ENCODE peak calls at places on chromosomes 7 and 10, in seven cellular contexts. Q is GM04504; Y is nucleus accumbens; U is astrocyte of the spinal cord; V is AG09309; F is activated CD8-positive, alpha-beta memory T cell treated with anti-CD3 and anti-CD28 coated beads for 48 hours; S is kidney epithelial cell. K is an unnamed sample.

GRCh38 chr7:26580666-26581065 is 283.7 kb downstream of the SKAP2 start:
- DNase-seq in Q (no peak), Y (no peak), U (no peak), V (no peak), F (no peak), S (no peak), K (peak)

GRCh38 chr7:96331775-96332174 is 9.9 kb upstream of the SLC25A13 start:
- DNase-seq in Q (no peak), Y (no peak), U (no peak), V (no peak), F (no peak), S (no peak), K (peak)

GRCh38 chr10:49394933-49395740 is 752 bp downstream of the DRGX start:
- DNase-seq in Q (no peak), Y (no peak), U (no peak), V (no peak), F (no peak), S (no peak), K (peak)

GRCh38 chr10:29238531-29239080 is 50.3 kb upstream of the LYZL1 start:
- DNase-seq in Q (no peak), Y (no peak), U (no peak), V (no peak), F (no peak), S (no peak), K (no peak)

GRCh38 chr10:130802301-130802700 is 509.2 kb downstream of the TCERG1L start:
- DNase-seq in Q (no peak), Y (no peak), U (no peak), V (no peak), F (no peak), S (no peak), K (no peak)

GRCh38 chr10:64477791-64478190 is 956.6 kb downstream of the REEP3 start:
- DNase-seq in Q (no peak), Y (no peak), U (no peak), V (no peak), F (no peak), S (no peak), K (no peak)

GRCh38 chr10:18635995-18636394 is 15.4 kb downstream of the NSUN6 start:
- DNase-seq in Q (no peak), Y (no peak), U (no peak), V (no peak), F (no peak), S (no peak), K (no peak)

GRCh38 chr10:126387931-126388911 is at the start of gene ADAM12:
- DNase-seq in Q (no peak), Y (peak), U (peak), V (no peak), F (no peak), S (no peak), K (peak)

GRCh38 chr10:79044036-79044664 is 24.6 kb upstream of the ZMIZ1 start:
- DNase-seq in Q (no peak), Y (no peak), U (no peak), V (no peak), F (no peak), S (no peak), K (peak)

GRCh38 chr7:22319424-22320403 is 37.2 kb downstream of the RAPGEF5 start:
- DNase-seq in Q (no peak), Y (no peak), U (no peak), V (no peak), F (no peak), S (no peak), K (peak)

GRCh38 chr10:33506838-33507661 is 172.6 kb upstream of the NRP1 start:
- DNase-seq in Q (no peak), Y (no peak), U (peak), V (no peak), F (no peak), S (no peak), K (no peak)

GRCh38 chr7:151818674-151819519 is 58.0 kb downstream of the PRKAG2 start:
- DNase-seq in Q (no peak), Y (no peak), U (no peak), V (no peak), F (no peak), S (no peak), K (peak)

GRCh38 chr10:122164028-122164601 is 107.0 kb upstream of the BTBD16 start:
- DNase-seq in Q (no peak), Y (peak), U (peak), V (no peak), F (no peak), S (no peak), K (peak)

GRCh38 chr10:3043512-3044368 is 23.6 kb upstream of the PFKP start:
- DNase-seq in Q (peak), Y (peak), U (peak), V (peak), F (no peak), S (no peak), K (peak)

GRCh38 chr10:132055616-132056015 is 10.1 kb upstream of the JAKMIP3 start:
- DNase-seq in Q (no peak), Y (no peak), U (no peak), V (no peak), F (no peak), S (no peak), K (no peak)

GRCh38 chr10:20922461-20922860 is 25.4 kb upstream of the NEBL start:
- DNase-seq in Q (no peak), Y (no peak), U (no peak), V (no peak), F (no peak), S (no peak), K (peak)

GRCh38 chr7:141158562-141158961 is 84.7 kb downstream of the TMEM178B start:
- DNase-seq in Q (peak), Y (no peak), U (peak), V (peak), F (no peak), S (peak), K (peak)

GRCh38 chr7:98210513-98211220 is 572 bp upstream of the BHLHA15 start:
- DNase-seq in Q (no peak), Y (peak), U (no peak), V (no peak), F (no peak), S (no peak), K (peak)

GRCh38 chr10:124238367-124238766 is 145.0 kb upstream of the CHST15 start:
- DNase-seq in Q (no peak), Y (no peak), U (no peak), V (no peak), F (no peak), S (no peak), K (no peak)

GRCh38 chr7:40329601-40330153 is 194.9 kb downstream of the SUGCT start:
- DNase-seq in Q (no peak), Y (no peak), U (peak), V (no peak), F (no peak), S (no peak), K (peak)

GRCh38 chr10:44281089-44281613 is 103.7 kb downstream of the CXCL12 start:
- DNase-seq in Q (no peak), Y (no peak), U (no peak), V (no peak), F (no peak), S (no peak), K (no peak)

GRCh38 chr7:1950623-1951523 is 280.8 kb downstream of the ELFN1 start:
- DNase-seq in Q (no peak), Y (no peak), U (peak), V (no peak), F (no peak), S (no peak), K (peak)

GRCh38 chr10:52542891-52543290 is 228.8 kb downstream of the DKK1 start:
- DNase-seq in Q (no peak), Y (no peak), U (no peak), V (no peak), F (no peak), S (no peak), K (no peak)

GRCh38 chr7:159149488-159149887 is 4.8 kb upstream of the VIPR2 start:
- DNase-seq in Q (no peak), Y (no peak), U (no peak), V (no peak), F (no peak), S (no peak), K (no peak)

GRCh38 chr7:96327429-96327828 is 5.5 kb upstream of the SLC25A13 start:
- DNase-seq in Q (no peak), Y (no peak), U (no peak), V (no peak), F (no peak), S (no peak), K (peak)

K was measured in NCI-H69.